ENCODE peak calls at places on chromosomes 16 and 17, in four cellular contexts. One of them, this sample, is unnamed.

GRCh38 chr17:19979917-19980770 is 2.5 kb upstream of the AKAP10 start:
- DNase-seq in RPMI8226: no peak
- DNase-seq in T-helper 9 cell: no peak
- DNase-seq in stimulated activated CD8-positive, alpha-beta memory T cell treated with anti-CD3 and anti-CD28 coated beads, Interleukin-4, amount 100 ng/mL, for 1 hour: no peak
- DNase-seq in this sample: no peak

GRCh38 chr16:9016824-9017223 is 53.1 kb upstream of the USP7 start:
- DNase-seq in RPMI8226: no peak
- DNase-seq in T-helper 9 cell: no peak
- DNase-seq in stimulated activated CD8-positive, alpha-beta memory T cell treated with anti-CD3 and anti-CD28 coated beads, Interleukin-4, amount 100 ng/mL, for 1 hour: no peak
- DNase-seq in this sample: no peak

GRCh38 chr16:20734056-20734455 is 7.6 kb downstream of the THUMPD1 start:
- DNase-seq in RPMI8226: no peak
- DNase-seq in T-helper 9 cell: no peak
- DNase-seq in stimulated activated CD8-positive, alpha-beta memory T cell treated with anti-CD3 and anti-CD28 coated beads, Interleukin-4, amount 100 ng/mL, for 1 hour: no peak
- DNase-seq in this sample: no peak

GRCh38 chr16:20944861-20945390 is 44.4 kb downstream of the LYRM1 start:
- DNase-seq in RPMI8226: peak; percentile 38
- DNase-seq in T-helper 9 cell: no peak
- DNase-seq in stimulated activated CD8-positive, alpha-beta memory T cell treated with anti-CD3 and anti-CD28 coated beads, Interleukin-4, amount 100 ng/mL, for 1 hour: no peak
- DNase-seq in this sample: peak; percentile 61

GRCh38 chr16:709651-710499 is 4.3 kb upstream of the FBXL16 start:
- DNase-seq in RPMI8226: peak; percentile 71
- DNase-seq in T-helper 9 cell: no peak
- DNase-seq in stimulated activated CD8-positive, alpha-beta memory T cell treated with anti-CD3 and anti-CD28 coated beads, Interleukin-4, amount 100 ng/mL, for 1 hour: no peak
- DNase-seq in this sample: no peak

GRCh38 chr17:876272-876671 is 94.1 kb downstream of the MRM3 start:
- DNase-seq in RPMI8226: peak; percentile 33
- DNase-seq in T-helper 9 cell: no peak
- DNase-seq in stimulated activated CD8-positive, alpha-beta memory T cell treated with anti-CD3 and anti-CD28 coated beads, Interleukin-4, amount 100 ng/mL, for 1 hour: no peak
- DNase-seq in this sample: no peak

GRCh38 chr16:30357085-30357714 is 2.1 kb upstream of the CD2BP2 start:
- DNase-seq in RPMI8226: no peak
- DNase-seq in T-helper 9 cell: no peak
- DNase-seq in stimulated activated CD8-positive, alpha-beta memory T cell treated with anti-CD3 and anti-CD28 coated beads, Interleukin-4, amount 100 ng/mL, for 1 hour: no peak
- DNase-seq in this sample: no peak

GRCh38 chr17:51427259-51428255 is 167.2 kb downstream of the UTP18 start:
- DNase-seq in RPMI8226: no peak
- DNase-seq in T-helper 9 cell: peak; percentile 68
- DNase-seq in stimulated activated CD8-positive, alpha-beta memory T cell treated with anti-CD3 and anti-CD28 coated beads, Interleukin-4, amount 100 ng/mL, for 1 hour: no peak
- DNase-seq in this sample: peak; percentile 48

GRCh38 chr17:81518785-81519283 is 6.2 kb upstream of the ACTG1 start:
- DNase-seq in RPMI8226: peak; percentile 71
- DNase-seq in T-helper 9 cell: no peak
- DNase-seq in stimulated activated CD8-positive, alpha-beta memory T cell treated with anti-CD3 and anti-CD28 coated beads, Interleukin-4, amount 100 ng/mL, for 1 hour: no peak
- DNase-seq in this sample: no peak

GRCh38 chr17:44334315-44335181 is 9.9 kb upstream of the SLC25A39 start:
- DNase-seq in RPMI8226: peak; percentile 96
- DNase-seq in T-helper 9 cell: no peak
- DNase-seq in stimulated activated CD8-positive, alpha-beta memory T cell treated with anti-CD3 and anti-CD28 coated beads, Interleukin-4, amount 100 ng/mL, for 1 hour: no peak
- DNase-seq in this sample: no peak

GRCh38 chr16:828891-829290 is 28.4 kb upstream of the GNG13 start:
- DNase-seq in RPMI8226: no peak
- DNase-seq in T-helper 9 cell: no peak
- DNase-seq in stimulated activated CD8-positive, alpha-beta memory T cell treated with anti-CD3 and anti-CD28 coated beads, Interleukin-4, amount 100 ng/mL, for 1 hour: no peak
- DNase-seq in this sample: no peak

GRCh38 chr17:72971513-72971880 is 121.0 kb downstream of the SLC39A11 start:
- DNase-seq in RPMI8226: no peak
- DNase-seq in T-helper 9 cell: no peak
- DNase-seq in stimulated activated CD8-positive, alpha-beta memory T cell treated with anti-CD3 and anti-CD28 coated beads, Interleukin-4, amount 100 ng/mL, for 1 hour: no peak
- DNase-seq in this sample: no peak

GRCh38 chr17:54956802-54957201 is 11.7 kb downstream of the COX11 start:
- DNase-seq in RPMI8226: no peak
- DNase-seq in T-helper 9 cell: no peak
- DNase-seq in stimulated activated CD8-positive, alpha-beta memory T cell treated with anti-CD3 and anti-CD28 coated beads, Interleukin-4, amount 100 ng/mL, for 1 hour: no peak
- DNase-seq in this sample: no peak

GRCh38 chr16:27430512-27430911 is 28.5 kb downstream of the IL21R start:
- DNase-seq in RPMI8226: no peak
- DNase-seq in T-helper 9 cell: no peak
- DNase-seq in stimulated activated CD8-positive, alpha-beta memory T cell treated with anti-CD3 and anti-CD28 coated beads, Interleukin-4, amount 100 ng/mL, for 1 hour: no peak
- DNase-seq in this sample: no peak

GRCh38 chr16:83878838-83879237 is 20.1 kb upstream of the MLYCD start:
- DNase-seq in RPMI8226: no peak
- DNase-seq in T-helper 9 cell: no peak
- DNase-seq in stimulated activated CD8-positive, alpha-beta memory T cell treated with anti-CD3 and anti-CD28 coated beads, Interleukin-4, amount 100 ng/mL, for 1 hour: no peak
- DNase-seq in this sample: no peak

GRCh38 chr17:66964083-66964771 is at the start of gene CACNG4:
- DNase-seq in RPMI8226: peak; percentile 59
- DNase-seq in T-helper 9 cell: no peak
- DNase-seq in stimulated activated CD8-positive, alpha-beta memory T cell treated with anti-CD3 and anti-CD28 coated beads, Interleukin-4, amount 100 ng/mL, for 1 hour: no peak
- DNase-seq in this sample: no peak

GRCh38 chr17:28843810-28844137 is 1.2 kb upstream of the FAM222B start:
- DNase-seq in RPMI8226: no peak
- DNase-seq in T-helper 9 cell: no peak
- DNase-seq in stimulated activated CD8-positive, alpha-beta memory T cell treated with anti-CD3 and anti-CD28 coated beads, Interleukin-4, amount 100 ng/mL, for 1 hour: no peak
- DNase-seq in this sample: no peak

GRCh38 chr17:14744716-14745115 is 443.8 kb downstream of the HS3ST3B1 start:
- DNase-seq in RPMI8226: no peak
- DNase-seq in T-helper 9 cell: no peak
- DNase-seq in stimulated activated CD8-positive, alpha-beta memory T cell treated with anti-CD3 and anti-CD28 coated beads, Interleukin-4, amount 100 ng/mL, for 1 hour: no peak
- DNase-seq in this sample: no peak

GRCh38 chr17:36937961-36938565 is 788 bp downstream of the LHX1 start:
- DNase-seq in RPMI8226: no peak
- DNase-seq in T-helper 9 cell: no peak
- DNase-seq in stimulated activated CD8-positive, alpha-beta memory T cell treated with anti-CD3 and anti-CD28 coated beads, Interleukin-4, amount 100 ng/mL, for 1 hour: no peak
- DNase-seq in this sample: peak; percentile 34

GRCh38 chr17:50551433-50551815 is 4.5 kb downstream of the SPATA20 start:
- DNase-seq in RPMI8226: no peak
- DNase-seq in T-helper 9 cell: no peak
- DNase-seq in stimulated activated CD8-positive, alpha-beta memory T cell treated with anti-CD3 and anti-CD28 coated beads, Interleukin-4, amount 100 ng/mL, for 1 hour: no peak
- DNase-seq in this sample: no peak

GRCh38 chr16:19926449-19927390 is 42.1 kb upstream of the GPRC5B start:
- DNase-seq in RPMI8226: no peak
- DNase-seq in T-helper 9 cell: no peak
- DNase-seq in stimulated activated CD8-positive, alpha-beta memory T cell treated with anti-CD3 and anti-CD28 coated beads, Interleukin-4, amount 100 ng/mL, for 1 hour: no peak
- DNase-seq in this sample: no peak

This sample was measured in activated CD4-positive, CD25-positive, alpha-beta regulatory T cell treated with anti-CD3 and anti-CD28 coated beads, Interleukin-2, amount 50 U/mL, for 72 hours.